ENCODE peak calls at places on chromosomes 13 and 19, in seven cellular contexts. One of them, this sample, is unnamed.

GRCh38 chr19:29013325-29013724 is 199.6 kb downstream of the UQCRFS1 start:
- DNase-seq in left lung: no peak
- DNase-seq in astrocyte of the cerebellum: no peak
- DNase-seq in WERI-Rb-1: no peak
- DNase-seq in astrocyte of the spinal cord: no peak
- DNase-seq in transverse colon: no peak
- DNase-seq in GM06990: no peak
- DNase-seq in this sample: no peak

GRCh38 chr19:18450934-18451836 is 13.3 kb upstream of the ISYNA1 start:
- DNase-seq in astrocyte of the cerebellum: no peak
- DNase-seq in transverse colon: peak
- DNase-seq in GM06990: peak
- DNase-seq in astrocyte of the spinal cord: peak
- DNase-seq in left lung: peak
- DNase-seq in WERI-Rb-1: peak
- DNase-seq in this sample: peak

GRCh38 chr19:1250374-1251232 is 2.2 kb downstream of the MIDN start:
- DNase-seq in left lung: no peak
- DNase-seq in WERI-Rb-1: peak
- DNase-seq in astrocyte of the spinal cord: peak
- DNase-seq in transverse colon: peak
- DNase-seq in astrocyte of the cerebellum: no peak
- DNase-seq in GM06990: peak
- DNase-seq in this sample: peak

GRCh38 chr19:33064117-33064777 is 441 bp downstream of the RHPN2 start:
- DNase-seq in WERI-Rb-1: peak
- DNase-seq in left lung: peak
- DNase-seq in GM06990: peak
- DNase-seq in astrocyte of the spinal cord: no peak
- DNase-seq in transverse colon: peak
- DNase-seq in astrocyte of the cerebellum: no peak
- DNase-seq in this sample: peak

GRCh38 chr13:113577881-113578435 is 6.6 kb upstream of the TFDP1 start:
- DNase-seq in WERI-Rb-1: no peak
- DNase-seq in astrocyte of the cerebellum: no peak
- DNase-seq in astrocyte of the spinal cord: no peak
- DNase-seq in left lung: no peak
- DNase-seq in GM06990: no peak
- DNase-seq in transverse colon: no peak
- DNase-seq in this sample: no peak

GRCh38 chr19:41427647-41428480 is 690 bp upstream of the B3GNT8 start:
- DNase-seq in astrocyte of the spinal cord: no peak
- DNase-seq in GM06990: peak
- DNase-seq in astrocyte of the cerebellum: no peak
- DNase-seq in transverse colon: peak
- DNase-seq in WERI-Rb-1: no peak
- DNase-seq in left lung: peak
- DNase-seq in this sample: no peak

GRCh38 chr19:44720945-44721344 is 22.0 kb downstream of the CEACAM16 start:
- DNase-seq in transverse colon: no peak
- DNase-seq in WERI-Rb-1: no peak
- DNase-seq in astrocyte of the cerebellum: no peak
- DNase-seq in GM06990: no peak
- DNase-seq in left lung: no peak
- DNase-seq in astrocyte of the spinal cord: no peak
- DNase-seq in this sample: peak

GRCh38 chr19:10831980-10832658 is 3.9 kb downstream of the TMED1 start:
- DNase-seq in astrocyte of the spinal cord: no peak
- DNase-seq in GM06990: no peak
- DNase-seq in left lung: peak
- DNase-seq in transverse colon: no peak
- DNase-seq in astrocyte of the cerebellum: no peak
- DNase-seq in WERI-Rb-1: no peak
- DNase-seq in this sample: no peak

GRCh38 chr13:28485551-28485950 is 9.4 kb downstream of the FLT1 start:
- DNase-seq in left lung: peak
- DNase-seq in GM06990: no peak
- DNase-seq in transverse colon: no peak
- DNase-seq in astrocyte of the cerebellum: no peak
- DNase-seq in astrocyte of the spinal cord: no peak
- DNase-seq in WERI-Rb-1: no peak
- DNase-seq in this sample: no peak

GRCh38 chr13:102399791-102400618 is 1.8 kb downstream of the FGF14 start:
- DNase-seq in astrocyte of the spinal cord: no peak
- DNase-seq in astrocyte of the cerebellum: no peak
- DNase-seq in WERI-Rb-1: peak
- DNase-seq in transverse colon: peak
- DNase-seq in left lung: peak
- DNase-seq in GM06990: peak
- DNase-seq in this sample: no peak

GRCh38 chr13:107373551-107373950 is 805.6 kb upstream of the ARGLU1 start:
- DNase-seq in astrocyte of the spinal cord: peak
- DNase-seq in transverse colon: no peak
- DNase-seq in astrocyte of the cerebellum: peak
- DNase-seq in WERI-Rb-1: no peak
- DNase-seq in GM06990: no peak
- DNase-seq in left lung: no peak
- DNase-seq in this sample: no peak

GRCh38 chr19:53531457-53531856 is 6.5 kb upstream of the ZNF331 start:
- DNase-seq in GM06990: no peak
- DNase-seq in WERI-Rb-1: no peak
- DNase-seq in transverse colon: no peak
- DNase-seq in astrocyte of the cerebellum: no peak
- DNase-seq in left lung: no peak
- DNase-seq in astrocyte of the spinal cord: no peak
- DNase-seq in this sample: no peak

GRCh38 chr19:2720777-2721569 is at the start of gene DIRAS1:
- DNase-seq in transverse colon: no peak
- DNase-seq in WERI-Rb-1: peak
- DNase-seq in GM06990: no peak
- DNase-seq in astrocyte of the spinal cord: no peak
- DNase-seq in astrocyte of the cerebellum: no peak
- DNase-seq in left lung: no peak
- DNase-seq in this sample: no peak

GRCh38 chr13:53090507-53090906 is 61.9 kb downstream of the OLFM4 start:
- DNase-seq in astrocyte of the cerebellum: no peak
- DNase-seq in astrocyte of the spinal cord: no peak
- DNase-seq in WERI-Rb-1: no peak
- DNase-seq in transverse colon: no peak
- DNase-seq in GM06990: no peak
- DNase-seq in left lung: no peak
- DNase-seq in this sample: no peak

GRCh38 chr19:12065100-12065538 is 588 bp downstream of the ZNF844 start:
- DNase-seq in WERI-Rb-1: peak
- DNase-seq in transverse colon: peak
- DNase-seq in GM06990: no peak
- DNase-seq in left lung: no peak
- DNase-seq in astrocyte of the spinal cord: peak
- DNase-seq in astrocyte of the cerebellum: peak
- DNase-seq in this sample: peak

GRCh38 chr19:21434967-21435544 is 38.1 kb downstream of the ZNF493 start:
- DNase-seq in GM06990: no peak
- DNase-seq in transverse colon: no peak
- DNase-seq in WERI-Rb-1: no peak
- DNase-seq in astrocyte of the spinal cord: no peak
- DNase-seq in left lung: no peak
- DNase-seq in astrocyte of the cerebellum: no peak
- DNase-seq in this sample: no peak

GRCh38 chr19:21440321-21440720 is 43.4 kb downstream of the ZNF493 start:
- DNase-seq in WERI-Rb-1: no peak
- DNase-seq in astrocyte of the spinal cord: no peak
- DNase-seq in GM06990: no peak
- DNase-seq in transverse colon: no peak
- DNase-seq in left lung: no peak
- DNase-seq in astrocyte of the cerebellum: no peak
- DNase-seq in this sample: no peak

GRCh38 chr19:21434516-21434915 is 37.6 kb downstream of the ZNF493 start:
- DNase-seq in WERI-Rb-1: no peak
- DNase-seq in GM06990: no peak
- DNase-seq in astrocyte of the cerebellum: no peak
- DNase-seq in transverse colon: no peak
- DNase-seq in astrocyte of the spinal cord: no peak
- DNase-seq in left lung: no peak
- DNase-seq in this sample: no peak

DNA sequence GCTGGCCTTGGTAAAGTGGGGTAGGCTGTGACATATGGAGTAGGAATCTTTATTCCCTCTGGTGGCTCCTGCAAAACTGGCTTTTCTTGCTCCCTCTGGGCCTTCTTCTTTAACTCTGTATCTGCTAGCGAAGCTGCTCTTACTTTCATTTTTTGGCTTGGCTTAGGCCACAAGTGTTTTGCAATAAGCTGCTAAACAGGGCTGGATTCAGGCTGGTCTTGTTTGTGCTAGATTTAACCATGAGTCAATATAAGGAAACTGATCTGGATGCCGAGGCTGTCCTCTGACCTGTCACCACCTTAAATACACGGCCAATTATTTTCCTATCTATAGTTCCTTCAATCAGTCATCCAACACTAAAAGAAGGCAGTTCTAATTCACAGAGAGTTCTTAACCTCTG is 42.4 kb downstream of the ZNF493 start:
- DNase-seq in GM06990: no peak
- DNase-seq in left lung: no peak
- DNase-seq in astrocyte of the cerebellum: no peak
- DNase-seq in astrocyte of the spinal cord: no peak
- DNase-seq in transverse colon: no peak
- DNase-seq in WERI-Rb-1: no peak
- DNase-seq in this sample: no peak
- H3K4me3 ChIP-seq in GM06990: no peak
- H3K4me3 ChIP-seq in left lung: no peak
- H3K4me3 ChIP-seq in astrocyte of the cerebellum: no peak
- H3K4me3 ChIP-seq in astrocyte of the spinal cord: no peak
- H3K4me3 ChIP-seq in transverse colon: no peak
- H3K4me3 ChIP-seq in WERI-Rb-1: no peak
- H3K4me3 ChIP-seq in this sample: no peak

DNA sequence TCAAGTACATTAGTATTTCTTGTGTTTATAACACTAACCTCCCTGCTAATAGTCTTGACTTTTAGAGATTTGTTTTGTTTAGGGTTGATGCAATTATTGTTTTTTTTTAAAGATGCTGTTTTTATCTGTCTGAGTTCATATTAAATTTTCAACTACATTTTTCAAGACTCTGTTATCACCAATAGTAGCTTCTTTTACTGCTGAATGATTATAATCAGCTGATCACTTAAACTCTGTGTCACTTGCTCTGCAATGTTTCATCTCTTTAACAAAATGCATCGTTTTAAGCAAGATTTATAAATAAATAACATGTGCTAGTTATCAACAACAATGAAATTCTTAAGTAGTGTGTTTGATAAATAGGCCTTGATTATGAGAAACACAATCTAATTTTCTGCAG is 920.9 kb upstream of the PCDH20 start:
- DNase-seq in left lung: no peak
- DNase-seq in WERI-Rb-1: no peak
- DNase-seq in astrocyte of the cerebellum: no peak
- DNase-seq in astrocyte of the spinal cord: no peak
- DNase-seq in transverse colon: no peak
- DNase-seq in GM06990: no peak
- DNase-seq in this sample: no peak
- TF ChIP-seq CTCF in left lung: no peak
- TF ChIP-seq CTCF in WERI-Rb-1: no peak
- TF ChIP-seq CTCF in astrocyte of the cerebellum: no peak
- TF ChIP-seq CTCF in astrocyte of the spinal cord: no peak
- TF ChIP-seq CTCF in transverse colon: no peak
- TF ChIP-seq CTCF in GM06990: no peak
- TF ChIP-seq CTCF in this sample: no peak

GRCh38 chr13:41006951-41007350 is 12.2 kb downstream of the ELF1 start:
- DNase-seq in astrocyte of the cerebellum: no peak
- DNase-seq in left lung: no peak
- DNase-seq in transverse colon: no peak
- DNase-seq in GM06990: no peak
- DNase-seq in astrocyte of the spinal cord: no peak
- DNase-seq in WERI-Rb-1: no peak
- DNase-seq in this sample: no peak
- H3K4me3 ChIP-seq in astrocyte of the cerebellum: no peak
- H3K4me3 ChIP-seq in left lung: no peak
- H3K4me3 ChIP-seq in transverse colon: no peak
- H3K4me3 ChIP-seq in GM06990: peak
- H3K4me3 ChIP-seq in astrocyte of the spinal cord: no peak
- H3K4me3 ChIP-seq in WERI-Rb-1: no peak
- H3K4me3 ChIP-seq in this sample: peak

DNA sequence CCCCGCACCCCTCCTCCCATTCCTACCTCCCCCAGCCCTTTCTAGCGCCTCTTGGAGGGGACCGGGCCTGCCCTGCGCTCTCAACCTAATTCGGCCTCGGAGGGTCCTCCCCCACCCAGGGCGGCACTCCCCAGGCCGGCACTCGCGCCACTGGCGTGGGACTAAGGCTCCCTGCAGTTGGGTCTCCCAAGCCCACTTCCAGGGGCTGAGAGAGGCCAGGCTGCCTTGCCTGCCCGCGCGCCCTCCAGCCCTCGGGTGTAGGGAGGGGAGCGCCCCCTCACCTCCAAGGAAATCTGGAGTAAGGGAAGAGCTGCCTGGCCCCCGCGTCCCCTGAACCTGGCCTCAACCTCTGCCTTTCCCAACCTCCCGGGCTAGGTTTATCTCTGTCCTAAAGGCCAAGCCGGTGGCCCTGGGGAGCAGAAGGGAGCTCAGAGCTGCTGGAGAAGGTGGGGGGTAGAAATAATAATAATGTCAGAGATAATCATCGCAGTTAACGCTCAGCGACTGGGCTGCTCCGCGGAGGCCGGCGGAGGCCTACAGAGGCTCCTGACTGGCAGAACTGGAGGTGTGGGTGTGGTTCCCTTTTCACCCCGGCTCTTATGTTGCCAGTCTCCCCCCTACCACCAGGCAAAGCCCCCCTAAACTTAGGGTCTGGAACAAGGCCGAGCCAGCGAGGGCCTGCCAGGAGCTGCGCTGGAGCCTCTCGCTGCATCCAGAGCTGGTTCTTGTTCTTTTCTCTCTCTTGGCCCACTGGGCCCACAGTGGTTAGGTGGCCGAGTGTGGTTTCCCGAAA is 9.6 kb downstream of the ZIC2 start:
- DNase-seq in left lung: no peak
- DNase-seq in astrocyte of the cerebellum: no peak
- DNase-seq in WERI-Rb-1: no peak
- DNase-seq in transverse colon: no peak
- DNase-seq in astrocyte of the spinal cord: peak
- DNase-seq in GM06990: no peak
- DNase-seq in this sample: no peak
- TF ChIP-seq CTCF in left lung: no peak
- TF ChIP-seq CTCF in astrocyte of the cerebellum: no peak
- TF ChIP-seq CTCF in WERI-Rb-1: no peak
- TF ChIP-seq CTCF in transverse colon: no peak
- TF ChIP-seq CTCF in astrocyte of the spinal cord: no peak
- TF ChIP-seq CTCF in GM06990: no peak
- TF ChIP-seq CTCF in this sample: no peak